ENCODE peak calls at places on chromosomes 16 and 17, in ten cellular contexts. Z is posterior cingulate gyrus, W is anterior cingulate cortex, R is NCI-H446, Y is GM10248, S is skeletal muscle cell, X is AG09309, T is hepatic stellate cell, A is NCI-H1048, P is neural crest cell. O is an unnamed sample.

GRCh38 chr17:31859487-31860008 is 504 bp upstream of the COPRS start:
- DNase-seq in Y (no peak), P (no peak), X (no peak), W (no peak), Z (no peak), S (no peak), T (no peak), A (no peak), R (no peak), O (no peak)

GRCh38 chr17:18280766-18281165 is 20.3 kb downstream of the MIEF2 start:
- DNase-seq in W (no peak), Z (no peak), R (no peak), A (no peak), Y (no peak), T (no peak), S (no peak), P (no peak), X (no peak), O (no peak)

GRCh38 chr16:70729292-70729691 is 43.4 kb upstream of the MTSS2 start:
- DNase-seq in T (no peak), Z (no peak), P (no peak), A (no peak), W (no peak), R (no peak), Y (no peak), S (no peak), X (no peak), O (no peak)

GRCh38 chr17:10114931-10115535 is 83.4 kb downstream of the GAS7 start:
- DNase-seq in W (peak; percentile 85), Y (peak; percentile 68), S (peak; percentile 97), R (no peak), Z (peak; percentile 96), T (no peak), P (no peak), X (peak; percentile 95), A (no peak), O (no peak)

GRCh38 chr16:21301168-21301894 is 23.2 kb upstream of the CRYM start:
- DNase-seq in W (no peak), X (no peak), P (peak; percentile 47), Z (peak; percentile 83), Y (peak; percentile 82), R (peak; percentile 8), S (peak; percentile 21), T (peak; percentile 74), A (peak; percentile 17), O (no peak)

GRCh38 chr17:83118071-83118841 is 38.8 kb downstream of the METRNL start:
- DNase-seq in P (no peak), X (no peak), R (no peak), W (no peak), Z (peak; percentile 75), A (no peak), T (no peak), S (no peak), Y (no peak), O (no peak)

GRCh38 chr16:87806246-87806607 is 40.4 kb upstream of the KLHDC4 start:
- DNase-seq in A (no peak), Z (no peak), R (no peak), P (no peak), Y (no peak), W (no peak), S (no peak), X (no peak), T (peak; percentile 48), O (no peak)

GRCh38 chr16:46916980-46917379 is 32.8 kb downstream of the GPT2 start:
- DNase-seq in R (no peak), X (no peak), T (peak; percentile 41), P (no peak), Y (no peak), S (no peak), W (no peak), A (no peak), Z (peak; percentile 33), O (no peak)

GRCh38 chr16:30958164-30959083 is 870 bp downstream of the SETD1A start:
- DNase-seq in Z (no peak), P (peak; percentile 50), W (peak; percentile 65), S (no peak), Y (peak; percentile 83), X (no peak), T (peak; percentile 88), A (no peak), R (peak; percentile 46), O (peak; percentile 80)

GRCh38 chr17:7043544-7044268 is at the start of gene SLC16A11:
- DNase-seq in T (no peak), Z (peak; percentile 90), Y (peak; percentile 67), P (no peak), A (no peak), X (no peak), S (no peak), R (no peak), W (peak; percentile 47), O (no peak)

GRCh38 chr16:84806256-84806889 is 13.4 kb upstream of the CRISPLD2 start:
- DNase-seq in Z (peak; percentile 84), T (peak; percentile 95), W (no peak), X (peak; percentile 42), S (peak; percentile 81), Y (peak; percentile 69), R (no peak), A (no peak), P (no peak), O (no peak)

GRCh38 chr16:89095401-89095974 is 1.8 kb downstream of the ACSF3 start:
- DNase-seq in W (no peak), X (no peak), A (no peak), Y (peak; percentile 55), P (no peak), R (no peak), S (no peak), Z (no peak), T (no peak), O (no peak)

GRCh38 chr16:31267332-31268032 is 7.7 kb downstream of the ITGAM start:
- DNase-seq in S (no peak), Z (no peak), P (no peak), W (no peak), Y (no peak), R (no peak), A (no peak), X (no peak), T (no peak), O (no peak)

GRCh38 chr16:11913425-11914079 is 2.2 kb downstream of the GSPT1 start:
- DNase-seq in R (no peak), W (no peak), T (no peak), S (no peak), Z (no peak), X (no peak), P (no peak), A (no peak), Y (no peak), O (no peak)

GRCh38 chr17:65013613-65014391 is 42.7 kb downstream of the GNA13 start:
- DNase-seq in R (no peak), X (peak; percentile 74), Z (no peak), Y (peak; percentile 38), A (no peak), P (no peak), T (peak; percentile 56), W (no peak), S (peak; percentile 73), O (no peak)

O was measured in D721Med.